ENCODE peak calls at places on chromosome 2, in eight cellular contexts. I is stomach, F is IMR-90, V is Peyer's patch, N is uterus, J is Panc1, X is transverse colon, E is adipocyte. P is an unnamed sample. For H3K4me1 and H3K36me3, the result is how much of the 10 kb centered on the place peaks cover.

GRCh38 chr2:195813401-195813800 is 156.4 kb downstream of the SLC39A10 start:
- DNase-seq in I (no peak), F (peak), V (no peak), N (no peak), J (no peak), X (no peak), E (no peak), P (no peak)

GRCh38 chr2:62604336-62604735 is 98.3 kb upstream of the TMEM17 start:
- DNase-seq in I (no peak), F (peak), V (no peak), N (no peak), J (no peak), X (no peak), E (no peak), P (no peak)

GRCh38 chr2:232910376-232910775 is 40.3 kb downstream of the SNORC start:
- DNase-seq in I (peak), F (no peak), V (no peak), N (no peak), J (no peak), X (no peak), E (no peak), P (no peak)

GRCh38 chr2:126644630-126645191 is 11.2 kb upstream of the GYPC start:
- DNase-seq in I (no peak), F (no peak), V (no peak), N (no peak), J (no peak), X (no peak), E (no peak), P (no peak)

GRCh38 chr2:239193925-239194687 is 206.7 kb downstream of the HDAC4 start:
- DNase-seq in I (peak), F (no peak), V (no peak), N (peak), J (no peak), X (no peak), E (no peak), P (no peak)

GRCh38 chr2:232376713-232377112 is 1.8 kb upstream of the ALPP start:
- DNase-seq in I (no peak), F (no peak), V (no peak), N (no peak), J (no peak), X (no peak), E (no peak), P (no peak)

GRCh38 chr2:102253753-102254150 is 57.6 kb upstream of the IL1RL1 start:
- DNase-seq in I (no peak), F (peak), V (no peak), N (no peak), J (no peak), X (no peak), E (no peak), P (no peak)

GRCh38 chr2:216570357-216570756 is 62.9 kb upstream of the IGFBP2 start:
- DNase-seq in I (no peak), F (no peak), V (no peak), N (no peak), J (no peak), X (no peak), E (no peak), P (no peak)

GRCh38 chr2:165793779-165794519 is at the start of gene GALNT3:
- DNase-seq in I (peak), F (no peak), V (peak), N (no peak), J (no peak), X (peak), E (peak), P (no peak)

GRCh38 chr2:235523486-235524150 is 29.8 kb downstream of the AGAP1 start:
- DNase-seq in I (no peak), F (no peak), V (no peak), N (no peak), J (no peak), X (no peak), E (no peak), P (no peak)

GRCh38 chr2:161417428-161418274 is 1.6 kb downstream of the TBR1 start:
- DNase-seq in I (no peak), F (no peak), V (no peak), N (no peak), J (no peak), X (no peak), E (no peak), P (no peak)

GRCh38 chr2:161415467-161416293 is 417 bp upstream of the TBR1 start:
- DNase-seq in I (no peak), F (no peak), V (no peak), N (no peak), J (no peak), X (no peak), E (no peak), P (no peak)

GRCh38 chr2:161415041-161415440 is 1.1 kb upstream of the TBR1 start:
- DNase-seq in I (no peak), F (no peak), V (no peak), N (no peak), J (no peak), X (no peak), E (no peak), P (no peak)

GRCh38 chr2:161416633-161417427 is 733 bp downstream of the TBR1 start:
- DNase-seq in I (no peak), F (no peak), V (no peak), N (no peak), J (no peak), X (no peak), E (no peak), P (no peak)

GRCh38 chr2:161416294-161416632 is at the start of gene TBR1:
- DNase-seq in I (no peak), F (no peak), V (no peak), N (no peak), J (no peak), X (no peak), E (no peak), P (no peak)
- H3K4me3 ChIP-seq in I (peak), F (no peak), V (peak), N (peak), J (no peak), X (peak), E (peak), P (peak)

DNA sequence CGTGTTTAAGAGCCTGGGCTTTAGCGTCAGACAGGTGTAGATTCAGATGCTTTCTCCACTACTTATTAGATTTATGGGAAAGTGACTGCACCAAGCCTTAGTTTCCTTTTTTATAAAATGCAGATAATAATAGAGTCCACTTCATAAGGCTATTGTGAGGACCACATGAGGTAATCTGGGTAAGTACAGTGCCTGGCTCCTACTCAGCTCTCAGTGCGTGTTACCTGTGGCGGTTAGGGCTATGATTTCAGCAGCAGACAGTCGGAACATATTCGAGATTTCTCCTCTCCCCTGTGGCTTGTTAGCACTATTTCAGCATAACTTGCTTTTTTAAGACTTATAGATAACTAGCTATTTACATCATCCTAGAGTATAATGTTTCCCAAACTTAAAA is 32.0 kb downstream of the MAP3K20 start:
- DNase-seq in I (no peak), F (no peak), V (no peak), N (no peak), J (no peak), X (no peak), E (no peak), P (no peak)
- H3K4me1 ChIP-seq in I (under half), F (under half), V (under half), N (under half), J (under half), X (under half), E (under half), P (under half)

GRCh38 chr2:224892574-224893204 is 149.6 kb downstream of the DOCK10 start:
- DNase-seq in I (no peak), F (no peak), V (no peak), N (no peak), J (no peak), X (no peak), E (no peak), P (no peak)

GRCh38 chr2:224893848-224894247 is 148.4 kb downstream of the DOCK10 start:
- DNase-seq in I (no peak), F (no peak), V (no peak), N (no peak), J (no peak), X (no peak), E (no peak), P (no peak)

GRCh38 chr2:224894356-224894755 is 147.9 kb downstream of the DOCK10 start:
- DNase-seq in I (no peak), F (no peak), V (no peak), N (no peak), J (no peak), X (no peak), E (no peak), P (no peak)

GRCh38 chr2:224890407-224890806 is 151.9 kb downstream of the DOCK10 start:
- DNase-seq in I (no peak), F (peak), V (no peak), N (no peak), J (no peak), X (no peak), E (no peak), P (no peak)

GRCh38 chr2:224895377-224895776 is 146.9 kb downstream of the DOCK10 start:
- DNase-seq in I (no peak), F (no peak), V (no peak), N (no peak), J (no peak), X (no peak), E (no peak), P (no peak)
- H3K36me3 ChIP-seq in I (under half), F (under half), V (under half), N (under half), J (under half), X (under half), E (under half), P (under half)

GRCh38 chr2:3461781-3462492 is 57.4 kb downstream of the ADI1 start:
- DNase-seq in I (no peak), F (peak), V (peak), N (peak), J (peak), X (no peak), E (peak), P (peak)
- H3K4me3 ChIP-seq in I (no peak), F (no peak), V (no peak), N (no peak), J (no peak), X (no peak), E (peak), P (no peak)

DNA sequence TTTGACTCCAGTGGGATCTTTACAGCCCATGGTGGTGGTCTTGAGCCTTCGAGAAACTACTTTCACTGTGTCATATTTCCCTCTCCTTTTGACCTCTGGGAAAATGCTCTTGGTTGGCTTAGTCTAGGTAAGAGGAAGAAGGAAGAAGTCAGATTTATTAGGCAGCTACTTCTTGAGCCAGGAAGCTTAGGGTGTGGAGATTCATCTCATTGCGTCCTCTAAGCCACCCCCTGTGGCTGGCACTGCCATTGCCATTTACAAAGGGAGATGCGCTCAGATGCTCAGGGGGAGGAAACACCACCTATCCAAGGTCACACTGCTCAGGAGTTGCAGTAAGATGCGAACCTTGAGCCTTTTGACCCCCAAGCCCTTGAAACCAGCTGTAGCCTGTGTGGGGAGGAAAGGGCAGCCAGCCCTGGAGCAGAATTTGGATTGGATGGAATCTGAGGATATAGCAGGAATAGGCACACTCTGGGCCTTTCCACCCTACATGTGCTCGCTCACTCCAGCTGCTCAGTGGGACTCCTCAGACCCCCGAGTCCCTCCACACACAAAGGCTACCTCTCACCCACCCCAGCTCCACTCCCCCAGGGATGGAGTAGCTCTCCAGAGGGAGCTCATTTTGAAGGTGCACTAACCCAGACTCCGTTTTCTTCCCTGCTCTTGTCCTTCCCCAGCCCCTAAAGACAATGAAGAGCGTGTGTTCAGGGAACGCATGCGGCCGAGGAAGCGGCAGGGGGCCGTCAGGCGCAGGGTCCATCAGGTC is 321.3 kb upstream of the EPAS1 start:
- DNase-seq in I (no peak), F (no peak), V (no peak), N (no peak), J (no peak), X (no peak), E (no peak), P (no peak)
- H3K4me1 ChIP-seq in I (under half), F (under half), V (under half), N (under half), J (under half), X (under half), E (under half), P (under half)

GRCh38 chr2:27652341-27652740 is 11.1 kb downstream of the SUPT7L start:
- DNase-seq in I (no peak), F (no peak), V (no peak), N (no peak), J (no peak), X (no peak), E (no peak), P (no peak)
- H3K36me3 ChIP-seq in I (half or more), F (under half), V (half or more), N (under half), J (under half), X (under half), E (half or more), P (half or more)

GRCh38 chr2:45342-46130 is 769 bp downstream of the FAM110C start:
- DNase-seq in I (no peak), F (no peak), V (no peak), N (peak), J (no peak), X (peak), E (no peak), P (no peak)
- H3K4me3 ChIP-seq in I (peak), F (no peak), V (peak), N (peak), J (peak), X (peak), E (no peak), P (no peak)

GRCh38 chr2:200193331-200193730 is 113.2 kb upstream of the SPATS2L start:
- DNase-seq in I (no peak), F (no peak), V (no peak), N (no peak), J (no peak), X (no peak), E (no peak), P (peak)
- H3K4me1 ChIP-seq in I (under half), F (under half), V (under half), N (under half), J (under half), X (under half), E (under half), P (under half)

DNA sequence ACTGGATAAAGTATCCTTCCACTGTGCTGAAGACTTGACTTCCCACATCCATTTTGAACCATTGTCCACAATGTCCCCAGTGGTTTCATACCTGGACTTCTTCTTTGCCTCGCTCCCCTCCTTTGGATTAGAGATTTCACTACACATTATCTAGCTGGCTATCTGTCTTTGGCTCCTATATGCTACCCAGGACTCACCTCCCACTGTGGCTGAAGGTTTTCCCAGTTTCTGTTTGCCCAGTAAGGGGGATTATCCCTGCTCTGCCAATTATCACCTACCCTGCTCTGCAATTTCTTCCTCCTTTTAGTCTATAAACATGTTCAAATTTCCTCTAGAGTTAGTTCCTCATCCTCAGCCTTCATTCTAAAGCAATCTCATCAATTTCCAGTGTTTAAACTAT is 9.1 kb downstream of the NDUFS1 start:
- DNase-seq in I (no peak), F (no peak), V (no peak), N (no peak), J (no peak), X (no peak), E (no peak), P (no peak)
- H3K36me3 ChIP-seq in I (half or more), F (under half), V (half or more), N (under half), J (under half), X (under half), E (half or more), P (half or more)

P was measured in BE2C.